ENCODE peak calls at places on chromosomes 5 and 9, in ten cellular contexts. S, H, E, O, U, Y, R, D, M and L are unnamed samples.

GRCh38 chr5:154133591-154133990 is 56.9 kb upstream of the GALNT10 start:
- DNase-seq in S (peak), H (no peak), E (no peak), O (no peak), U (no peak), Y (no peak), R (no peak), D (no peak), M (no peak), L (no peak)

GRCh38 chr5:95960802-95961616 is 642 bp downstream of the ELL2 start:
- DNase-seq in S (peak), H (no peak), E (peak), O (peak), U (peak), Y (peak), R (peak), D (peak), M (no peak), L (peak)

GRCh38 chr5:154421868-154422267 is 23.9 kb upstream of the SAP30L start:
- DNase-seq in S (no peak), H (no peak), E (no peak), O (peak), U (no peak), Y (no peak), R (no peak), D (peak), M (no peak), L (no peak)

GRCh38 chr9:128094166-128094949 is 26.3 kb downstream of the SLC25A25 start:
- DNase-seq in S (peak), H (no peak), E (peak), O (peak), U (peak), Y (peak), R (peak), D (peak), M (peak), L (peak)

GRCh38 chr5:137658324-137658723 is 77.6 kb downstream of the KLHL3 start:
- DNase-seq in S (no peak), H (no peak), E (no peak), O (no peak), U (no peak), Y (no peak), R (no peak), D (no peak), M (no peak), L (no peak)

GRCh38 chr5:127947886-127948285 is 135.7 kb upstream of the SLC12A2 start:
- DNase-seq in S (no peak), H (no peak), E (no peak), O (no peak), U (no peak), Y (no peak), R (no peak), D (no peak), M (no peak), L (no peak)

GRCh38 chr5:138649316-138649720 is 74.1 kb upstream of the HSPA9 start:
- DNase-seq in S (peak), H (no peak), E (no peak), O (no peak), U (no peak), Y (no peak), R (no peak), D (no peak), M (no peak), L (no peak)

GRCh38 chr5:159099049-159099760 is 511 bp downstream of the EBF1 start:
- DNase-seq in S (peak), H (no peak), E (peak), O (peak), U (no peak), Y (no peak), R (peak), D (peak), M (no peak), L (peak)

GRCh38 chr5:131984945-131985665 is 26.4 kb downstream of the ACSL6 start:
- DNase-seq in S (no peak), H (no peak), E (peak), O (no peak), U (no peak), Y (no peak), R (no peak), D (no peak), M (no peak), L (no peak)

GRCh38 chr9:134372621-134373267 is 46.5 kb downstream of the RXRA start:
- DNase-seq in S (no peak), H (no peak), E (peak), O (no peak), U (no peak), Y (no peak), R (no peak), D (peak), M (peak), L (no peak)

GRCh38 chr5:90446961-90447360 is 27.6 kb downstream of the MBLAC2 start:
- DNase-seq in S (no peak), H (no peak), E (no peak), O (no peak), U (peak), Y (no peak), R (no peak), D (no peak), M (no peak), L (no peak)

GRCh38 chr9:75201480-75202209 is 113.3 kb downstream of the OSTF1 start:
- DNase-seq in S (no peak), H (no peak), E (no peak), O (no peak), U (no peak), Y (no peak), R (no peak), D (no peak), M (no peak), L (no peak)